ENCODE peak calls at places on chromosomes 7 and 10, in five cellular contexts. M is AG09319, V is HFFc6, I is cardiac fibroblast, Z is heart right ventricle. L is an unnamed sample.

GRCh38 chr10:4013651-4014085 is 228.7 kb upstream of the KLF6 start:
- DNase-seq in M (no peak), V (no peak), I (no peak), Z (no peak), L (no peak)

GRCh38 chr7:24346129-24346528 is 62.1 kb downstream of the NPY start:
- DNase-seq in M (no peak), V (no peak), I (no peak), Z (no peak), L (no peak)

GRCh38 chr7:6482307-6482706 is 34.6 kb upstream of the DAGLB start:
- DNase-seq in M (no peak), V (no peak), I (no peak), Z (no peak), L (no peak)

GRCh38 chr7:102917436-102918353 is 4.9 kb downstream of the LRRC17 start:
- DNase-seq in M (no peak), V (no peak), I (no peak), Z (no peak), L (no peak)

GRCh38 chr10:22365644-22366565 is 20.6 kb downstream of the SPAG6 start:
- DNase-seq in M (no peak), V (no peak), I (no peak), Z (no peak), L (no peak)

GRCh38 chr7:30276203-30276900 is 8.0 kb upstream of the ZNRF2 start:
- DNase-seq in M (no peak), V (peak), I (peak), Z (peak), L (no peak)

GRCh38 chr10:125259651-125260050 is 99.3 kb upstream of the CTBP2 start:
- DNase-seq in M (no peak), V (no peak), I (no peak), Z (no peak), L (no peak)

GRCh38 chr10:1774796-1775195 is 37.5 kb upstream of the ADARB2 start:
- DNase-seq in M (no peak), V (no peak), I (no peak), Z (no peak), L (no peak)

GRCh38 chr10:17851611-17852010 is 42.5 kb downstream of the MRC1 start:
- DNase-seq in M (no peak), V (no peak), I (no peak), Z (peak), L (no peak)

GRCh38 chr10:118995739-118996138 is 33.8 kb upstream of the NANOS1 start:
- DNase-seq in M (no peak), V (no peak), I (no peak), Z (no peak), L (no peak)

GRCh38 chr7:18513343-18513742 is 17.8 kb downstream of the HDAC9 start:
- DNase-seq in M (no peak), V (no peak), I (no peak), Z (no peak), L (no peak)

GRCh38 chr10:3783721-3784432 is 1.1 kb downstream of the KLF6 start:
- DNase-seq in M (peak), V (peak), I (peak), Z (peak), L (no peak)

GRCh38 chr7:135620980-135621850 is 41.1 kb upstream of the STMP1 start:
- DNase-seq in M (peak), V (peak), I (peak), Z (peak), L (peak)

GRCh38 chr10:112565434-112566053 is 118.5 kb downstream of the VTI1A start:
- DNase-seq in M (peak), V (peak), I (peak), Z (peak), L (no peak)

GRCh38 chr10:30750971-30751677 is 121.6 kb upstream of the LYZL2 start:
- DNase-seq in M (no peak), V (no peak), I (no peak), Z (no peak), L (no peak)

GRCh38 chr10:30752481-30752881 is 122.9 kb upstream of the LYZL2 start:
- DNase-seq in M (no peak), V (no peak), I (no peak), Z (no peak), L (no peak)

GRCh38 chr10:30749368-30749767 is 119.8 kb upstream of the LYZL2 start:
- DNase-seq in M (no peak), V (no peak), I (no peak), Z (no peak), L (no peak)

GRCh38 chr10:30748152-30748845 is 118.7 kb upstream of the LYZL2 start:
- DNase-seq in M (no peak), V (no peak), I (no peak), Z (no peak), L (no peak)

DNA sequence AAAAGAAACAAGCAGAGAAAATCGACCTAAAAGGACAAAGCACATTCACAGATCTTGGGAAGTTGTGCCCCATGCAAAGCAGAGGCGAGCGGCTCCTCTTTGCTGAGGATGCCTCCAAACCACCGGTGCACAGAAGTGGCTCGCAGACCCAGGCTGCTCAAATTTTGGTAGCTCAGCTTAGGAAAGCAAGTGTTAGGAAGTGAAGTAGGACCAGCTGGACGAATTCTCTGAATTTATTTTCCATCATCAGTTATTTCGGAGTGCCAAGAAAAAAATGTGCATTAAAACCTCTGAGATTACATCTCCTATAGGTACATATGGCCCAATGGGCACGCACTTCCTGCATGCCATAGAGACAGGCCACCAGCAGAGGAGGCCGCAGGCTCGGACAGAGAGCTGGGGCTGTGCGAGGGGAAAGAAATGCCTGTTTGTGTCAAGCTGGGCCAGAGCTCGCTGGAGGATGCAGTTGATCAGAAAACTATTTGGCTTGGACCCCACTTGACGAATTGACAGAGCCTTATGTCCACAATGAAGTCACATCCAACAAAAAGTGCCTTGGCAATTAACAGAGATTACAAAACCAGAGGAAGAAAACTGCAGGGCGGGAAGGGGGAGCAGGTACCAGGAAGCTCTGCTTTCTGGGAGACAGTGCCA is 122.3 kb upstream of the LYZL2 start:
- DNase-seq in M (peak), V (peak), I (peak), Z (peak), L (no peak)
- TF ChIP-seq CTCF in M (peak), V (peak), I (peak), Z (peak), L (peak)

DNA sequence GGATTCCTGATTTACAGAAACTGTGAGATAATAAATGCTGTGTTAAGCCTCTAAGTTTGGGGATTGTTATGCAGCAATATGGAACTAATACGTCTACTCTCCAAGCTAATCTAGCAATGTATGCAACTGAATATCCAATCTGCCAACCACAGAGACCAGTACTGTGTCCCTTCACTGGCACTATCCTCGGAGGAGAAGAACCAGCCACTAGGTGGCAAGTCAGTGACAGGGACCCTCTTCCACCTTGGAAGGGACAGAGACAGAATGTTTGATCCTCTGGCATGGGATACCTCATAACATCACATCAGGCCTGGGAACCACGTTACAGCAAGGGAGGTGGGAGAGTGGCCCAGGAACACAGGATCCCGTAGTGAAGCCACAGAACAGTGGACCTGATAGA is 96.4 kb downstream of the CREM start:
- DNase-seq in M (no peak), V (no peak), I (no peak), Z (no peak), L (no peak)
- TF ChIP-seq CTCF in M (no peak), V (peak), I (peak), Z (no peak), L (no peak)

GRCh38 chr7:34677491-34677890 is 19.5 kb downstream of the NPSR1 start:
- DNase-seq in M (no peak), V (no peak), I (no peak), Z (no peak), L (no peak)

GRCh38 chr7:34672430-34672829 is 14.4 kb downstream of the NPSR1 start:
- DNase-seq in M (no peak), V (peak), I (peak), Z (no peak), L (no peak)

GRCh38 chr7:34673066-34673465 is 15.0 kb downstream of the NPSR1 start:
- DNase-seq in M (no peak), V (no peak), I (no peak), Z (no peak), L (no peak)

DNA sequence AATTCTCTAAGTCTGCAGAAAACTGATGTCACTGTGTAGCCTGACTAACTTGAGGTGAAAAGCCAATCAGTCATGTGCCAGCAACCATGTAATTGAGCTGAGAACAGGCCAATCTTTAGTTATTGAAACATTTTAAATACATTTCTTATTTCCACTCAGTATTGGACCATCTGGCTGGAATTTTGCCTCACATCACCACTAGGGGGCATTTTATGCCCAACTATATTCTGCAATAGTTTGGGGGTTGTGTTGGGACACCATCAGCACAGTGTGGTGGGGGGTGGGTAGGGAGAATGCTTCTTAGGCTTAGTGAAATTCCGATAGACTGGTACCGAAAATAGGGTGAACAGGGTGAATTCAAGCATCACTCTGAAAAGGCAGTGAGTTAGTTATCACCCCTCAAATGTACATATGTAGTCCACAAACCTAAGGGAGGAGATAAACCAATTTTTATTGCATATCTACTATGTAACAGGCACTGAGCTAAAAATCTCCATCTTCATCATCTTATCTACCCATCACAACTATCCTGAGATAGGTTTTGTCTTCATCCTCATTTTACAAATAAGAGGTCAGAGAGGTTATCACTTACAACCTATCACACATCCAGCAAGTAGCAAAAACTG is 17.8 kb downstream of the NPSR1 start:
- DNase-seq in M (no peak), V (no peak), I (peak), Z (no peak), L (no peak)
- TF ChIP-seq CTCF in M (peak), V (peak), I (peak), Z (peak), L (peak)

DNA sequence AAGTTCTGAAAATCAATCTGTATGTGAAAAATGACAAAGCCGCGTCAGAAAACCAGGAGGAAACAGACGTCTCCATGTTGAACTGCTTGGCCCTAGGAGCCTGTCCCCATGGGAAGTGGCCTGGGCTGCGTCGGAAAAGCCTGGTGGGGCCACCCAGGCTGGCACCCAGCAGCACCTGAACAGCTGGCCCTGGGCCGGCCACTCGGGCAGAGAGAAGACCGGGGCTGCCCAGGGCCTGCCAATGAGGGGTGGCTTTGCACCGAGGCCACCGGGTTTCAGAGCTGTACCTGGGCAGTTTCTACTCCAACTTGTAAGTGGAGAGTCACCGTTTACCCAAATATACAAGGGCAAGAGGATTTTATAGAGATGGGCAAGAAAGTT is 1.1 kb upstream of the FUOM start:
- DNase-seq in M (no peak), V (no peak), I (no peak), Z (no peak), L (no peak)
- TF ChIP-seq CTCF in M (no peak), V (no peak), I (no peak), Z (no peak), L (no peak)

DNA sequence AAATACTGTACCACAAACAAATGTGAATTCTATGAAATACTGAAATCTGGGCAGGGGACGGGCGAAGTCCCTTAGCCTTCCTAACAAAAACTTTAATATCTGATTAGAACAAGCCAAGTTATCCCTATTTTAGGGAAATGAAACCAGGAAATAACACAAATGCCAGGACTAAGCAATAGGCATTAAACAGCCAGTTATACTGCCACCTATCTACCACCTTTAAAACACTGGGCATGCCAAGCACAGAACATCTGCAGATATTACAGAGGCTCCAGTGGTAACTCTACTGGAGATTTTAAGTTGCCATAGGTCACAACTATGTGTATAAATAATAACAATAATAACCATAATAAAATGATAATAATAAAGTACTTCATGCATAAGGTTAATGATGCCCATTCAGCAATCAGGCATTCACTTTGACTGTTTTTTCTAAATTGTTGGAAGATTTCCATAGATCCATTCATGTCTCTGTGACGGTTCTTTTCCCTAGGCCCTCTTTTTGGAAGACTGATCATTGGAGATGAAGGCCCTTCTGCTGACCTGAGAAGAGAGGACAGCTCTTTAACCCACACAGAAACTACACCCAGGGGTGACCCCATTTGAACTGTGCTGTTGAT is 195.7 kb downstream of the CACNA2D1 start:
- DNase-seq in M (no peak), V (peak), I (peak), Z (no peak), L (no peak)
- TF ChIP-seq CTCF in M (peak), V (peak), I (peak), Z (peak), L (peak)

DNA sequence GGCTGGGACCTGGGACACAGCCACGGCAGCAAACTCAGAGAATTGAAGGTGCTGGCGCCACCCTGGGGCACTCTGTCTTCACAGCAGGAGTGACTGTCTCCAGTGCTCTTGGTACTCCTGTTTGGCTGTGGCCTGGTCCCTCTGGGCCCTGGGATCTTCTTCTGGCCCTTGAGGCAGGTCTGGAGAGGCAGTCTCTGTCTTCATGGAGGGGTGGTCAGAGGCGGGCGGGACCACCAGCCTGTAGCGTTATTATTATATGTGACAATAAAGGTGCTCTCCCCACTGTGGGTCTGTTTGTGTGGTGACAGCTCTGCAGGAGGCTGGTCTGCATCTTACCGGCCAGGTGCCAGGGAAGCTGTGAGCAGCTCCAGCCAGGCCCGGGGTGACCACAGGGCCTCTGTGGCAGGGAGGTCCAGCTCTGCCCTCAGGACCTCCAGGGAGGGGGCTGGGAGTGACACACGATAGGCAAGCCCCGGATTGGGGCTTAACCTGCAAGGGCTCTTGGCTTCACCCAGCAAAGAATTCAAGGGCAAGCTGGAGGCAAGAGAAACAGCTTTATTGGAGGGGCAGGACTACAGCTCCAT is 70.3 kb downstream of the MYL10 start:
- DNase-seq in M (no peak), V (no peak), I (no peak), Z (no peak), L (no peak)
- TF ChIP-seq CTCF in M (no peak), V (no peak), I (no peak), Z (no peak), L (peak)

DNA sequence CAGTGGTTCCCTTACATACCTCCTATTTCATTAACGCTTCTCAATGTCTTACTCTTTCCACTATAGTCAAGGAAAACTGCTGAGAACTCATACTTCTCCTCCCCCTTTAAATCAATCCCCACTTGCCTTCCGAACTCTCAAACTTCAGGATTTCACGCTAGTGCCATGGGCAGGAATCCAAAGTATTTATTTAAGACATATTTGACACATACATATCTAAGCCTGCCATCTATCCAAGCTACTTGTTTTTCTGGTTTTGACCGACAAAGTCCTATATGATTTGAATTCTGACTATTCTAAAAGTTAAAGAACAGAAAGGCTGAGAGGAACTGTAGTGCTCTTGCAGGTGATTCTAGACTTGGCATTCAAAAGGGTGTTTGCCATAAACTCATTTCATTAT is 51.8 kb downstream of the CCDC6 start:
- DNase-seq in M (no peak), V (no peak), I (no peak), Z (no peak), L (no peak)
- TF ChIP-seq CTCF in M (no peak), V (no peak), I (no peak), Z (no peak), L (no peak)

GRCh38 chr10:78776746-78777145 is 292.0 kb upstream of the ZMIZ1 start:
- DNase-seq in M (no peak), V (no peak), I (no peak), Z (no peak), L (no peak)

GRCh38 chr10:78775891-78776290 is 292.9 kb upstream of the ZMIZ1 start:
- DNase-seq in M (no peak), V (no peak), I (no peak), Z (no peak), L (no peak)

GRCh38 chr10:78774614-78774998 is 294.2 kb upstream of the ZMIZ1 start:
- DNase-seq in M (no peak), V (no peak), I (peak), Z (no peak), L (no peak)

GRCh38 chr10:78772986-78773530 is 295.7 kb upstream of the ZMIZ1 start:
- DNase-seq in M (no peak), V (no peak), I (no peak), Z (no peak), L (no peak)

GRCh38 chr10:78774999-78775711 is 293.6 kb upstream of the ZMIZ1 start:
- DNase-seq in M (no peak), V (no peak), I (no peak), Z (no peak), L (no peak)
- TF ChIP-seq CTCF in M (no peak), V (no peak), I (no peak), Z (no peak), L (peak)

L was measured in BJ.